ENCODE peak calls at places on chromosomes 4 and X, in five cellular contexts. D is fibroblast of lung, Y is SK-N-SH, N is GM23338, K is PC-9. Q is an unnamed sample.

GRCh38 chrX:110734894-110735541 is 60.6 kb downstream of the CHRDL1 start:
- DNase-seq in D (peak; percentile 52), Y (no peak), N (peak; percentile 35), K (peak; percentile 11), Q (no peak)

GRCh38 chr4:160772668-160773067 is 1391.1 kb downstream of the FSTL5 start:
- DNase-seq in D (no peak), Y (no peak), N (no peak), K (no peak), Q (no peak)

GRCh38 chrX:41723305-41723704 is 676 bp upstream of the GPR82 start:
- DNase-seq in D (peak; percentile 45), Y (no peak), N (no peak), K (no peak), Q (no peak)

GRCh38 chr4:144343143-144343755 is 202.7 kb upstream of the GYPA start:
- DNase-seq in D (peak; percentile 5), Y (no peak), N (no peak), K (no peak), Q (no peak)

GRCh38 chr4:142615324-142615665 is 230.8 kb downstream of the INPP4B start:
- DNase-seq in D (peak; percentile 36), Y (no peak), N (no peak), K (peak; percentile 15), Q (peak; percentile 97)

GRCh38 chrX:53317365-53318069 is 36.1 kb upstream of the IQSEC2 start:
- DNase-seq in D (peak; percentile 35), Y (peak; percentile 87), N (peak; percentile 71), K (peak; percentile 69), Q (peak; percentile 54)

GRCh38 chr4:54230479-54231418 is 1.7 kb downstream of the PDGFRA start:
- DNase-seq in D (peak; percentile 81), Y (peak; percentile 41), N (peak; percentile 69), K (no peak), Q (no peak)

GRCh38 chr4:38509551-38509950 is 154.4 kb upstream of the KLF3 start:
- DNase-seq in D (no peak), Y (no peak), N (no peak), K (no peak), Q (no peak)

GRCh38 chr4:183571350-183572076 is 66.7 kb downstream of the ING2 start:
- DNase-seq in D (peak; percentile 54), Y (peak; percentile 27), N (peak; percentile 37), K (peak; percentile 11), Q (peak; percentile 15)

GRCh38 chr4:100876546-100876945 is 358.7 kb upstream of the EMCN start:
- DNase-seq in D (no peak), Y (no peak), N (no peak), K (no peak), Q (no peak)

GRCh38 chrX:129493643-129494042 is 29.6 kb downstream of the SMARCA1 start:
- DNase-seq in D (no peak), Y (no peak), N (no peak), K (no peak), Q (peak; percentile 77)

GRCh38 chr4:54228064-54228527 is 997 bp upstream of the PDGFRA start:
- DNase-seq in D (peak; percentile 82), Y (peak; percentile 87), N (peak; percentile 92), K (peak; percentile 21), Q (peak; percentile 83)

DNA sequence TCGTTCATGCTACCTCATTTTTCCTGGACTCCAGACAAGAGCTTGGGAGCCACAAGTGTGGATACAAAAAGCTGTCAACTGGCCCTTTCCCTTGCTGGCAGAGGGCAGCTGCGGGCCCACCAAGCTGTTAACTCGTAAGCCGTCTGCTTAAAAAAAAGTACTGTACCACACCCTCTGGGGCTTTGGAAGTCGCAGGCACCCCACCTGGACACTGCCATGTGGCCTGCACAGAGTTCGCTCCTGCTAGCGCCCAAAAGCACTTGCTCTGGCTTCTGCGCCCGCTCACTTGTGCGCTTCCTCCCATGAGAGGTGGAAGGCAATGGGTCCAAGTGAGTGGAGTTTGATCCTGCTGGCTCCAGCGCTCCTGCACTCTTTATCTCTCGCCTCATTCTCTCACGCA is 476.4 kb upstream of the FSTL5 start:
- DNase-seq in D (no peak), Y (no peak), N (no peak), K (no peak), Q (no peak)
- H3K4me3 ChIP-seq in D (no peak overlapping the region), Y (no peak overlapping the region), N (no peak overlapping the region), K (no peak overlapping the region), Q (no peak overlapping the region)

GRCh38 chr4:113327513-113327912 is 278.1 kb downstream of the ANK2 start:
- DNase-seq in D (peak; percentile 52), Y (no peak), N (no peak), K (no peak), Q (no peak)

GRCh38 chr4:113330200-113330599 is 280.7 kb downstream of the ANK2 start:
- DNase-seq in D (no peak), Y (no peak), N (no peak), K (no peak), Q (no peak)

GRCh38 chr4:113331811-113332210 is 282.4 kb downstream of the ANK2 start:
- DNase-seq in D (no peak), Y (no peak), N (peak; percentile 77), K (no peak), Q (no peak)

GRCh38 chr4:113325876-113326615 is 276.6 kb downstream of the ANK2 start:
- DNase-seq in D (no peak), Y (no peak), N (no peak), K (no peak), Q (peak; percentile 53)

GRCh38 chr4:113328514-113328913 is 279.1 kb downstream of the ANK2 start:
- DNase-seq in D (no peak), Y (peak; percentile 28), N (peak; percentile 86), K (no peak), Q (peak; percentile 26)
- H3K4me2 ChIP-seq in D (no peak overlapping the region), Y (no peak overlapping the region), N (no peak overlapping the region), K (no peak overlapping the region), Q (no peak overlapping the region)

DNA sequence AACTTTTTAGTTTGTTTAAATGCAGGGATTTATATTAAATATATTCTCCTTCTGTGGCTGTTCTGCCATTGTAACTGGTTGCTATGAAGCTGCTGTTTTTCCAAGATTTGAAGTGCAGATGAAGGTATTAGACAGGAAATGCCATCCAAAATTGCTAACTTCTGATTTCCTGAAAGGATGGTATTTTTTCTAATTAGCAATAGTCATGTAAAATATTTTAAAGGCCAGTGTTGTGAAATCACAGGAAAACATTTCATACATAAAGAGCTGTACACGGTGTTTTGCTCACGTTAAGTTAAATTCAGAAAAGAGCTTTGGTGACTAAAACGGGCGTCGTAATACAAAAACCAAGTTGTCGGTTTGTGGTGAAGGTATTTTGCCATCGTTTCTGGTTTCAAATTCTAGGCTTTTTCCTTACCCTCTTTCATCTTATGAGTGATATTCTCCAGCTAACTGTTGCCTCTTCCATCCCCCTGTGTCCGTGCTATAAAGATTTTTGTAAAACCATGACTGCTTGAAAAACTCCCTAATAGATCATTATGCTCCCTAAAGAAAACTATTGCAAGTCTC is 39.8 kb downstream of the AFF1 start:
- DNase-seq in D (no peak), Y (no peak), N (no peak), K (no peak), Q (peak; percentile 49)
- H3K4me1 ChIP-seq in D (no peaks in the 10 kb centered on the region), Y (peaks cover 6% of the 10 kb centered on the region), N (peaks cover 50% of the 10 kb centered on the region), K (peaks cover 29% of the 10 kb centered on the region), Q (peaks cover 66% of the 10 kb centered on the region)

DNA sequence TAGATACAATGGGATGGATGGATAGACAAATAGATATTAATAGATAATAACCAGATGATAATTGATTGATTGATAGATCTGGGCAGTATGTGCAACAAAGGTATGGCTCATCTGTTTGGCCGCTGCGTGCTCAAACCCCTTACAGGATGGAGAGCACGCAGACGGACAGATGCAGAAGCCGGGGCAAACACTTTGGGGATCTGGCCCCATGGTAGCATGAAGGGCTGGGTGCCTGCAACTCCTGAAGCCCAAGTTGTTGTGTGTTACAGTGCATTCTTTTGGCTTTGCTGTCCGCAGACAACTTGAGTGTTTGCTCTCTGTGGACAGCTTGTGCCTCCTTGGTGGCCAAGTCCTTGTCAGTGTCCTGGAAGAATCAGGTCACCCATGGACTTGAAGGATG is 10.6 kb upstream of the DHRSX start:
- DNase-seq in D (no peak), Y (no peak), N (no peak), K (no peak), Q (no peak)
- H3K4me3 ChIP-seq in D (no peak overlapping the region), Y (no peak overlapping the region), N (no peak overlapping the region), K (no peak overlapping the region), Q (no peak overlapping the region)

GRCh38 chr4:76620723-76621463 is 185.9 kb downstream of the SHROOM3 start:
- DNase-seq in D (no peak), Y (no peak), N (no peak), K (no peak), Q (no peak)
- H3K4me2 ChIP-seq in D (no peak overlapping the region), Y (no peak overlapping the region), N (no peak overlapping the region), K (peak overlapping the region; percentile 67), Q (peak overlapping the region; percentile 82)

Q was measured in PC-3.